ENCODE peak calls at places on chromosomes 12 and 14, in nine cellular contexts. One of them, this sample, is unnamed.

GRCh38 chr12:32460638-32461037 is 61.3 kb downstream of the FGD4 start:
- DNase-seq in skeletal muscle cell: no peak
- DNase-seq in kidney tubule cell: no peak
- DNase-seq in IMR-90: no peak
- DNase-seq in activated CD4-positive, alpha-beta memory T cell treated with anti-CD3 and anti-CD28 coated beads for 36 hours: no peak
- DNase-seq in foreskin fibroblast: no peak
- DNase-seq in mesothelial cell of epicardium: no peak
- DNase-seq in stimulated activated CD4-positive, alpha-beta T cell treated with anti-CD3 and anti-CD28 coated beads, Interleukin-4, amount 100 ng/mL, for 48 hours: no peak
- DNase-seq in activated CD4-positive, CD25-positive, alpha-beta regulatory T cell treated with anti-CD3 and anti-CD28 coated beads, Interleukin-2, amount 50 U/mL, for 72 hours: no peak
- DNase-seq in this sample: no peak

GRCh38 chr14:40240456-40240855 is 808.2 kb upstream of the FBXO33 start:
- DNase-seq in skeletal muscle cell: no peak
- DNase-seq in IMR-90: no peak
- DNase-seq in activated CD4-positive, alpha-beta memory T cell treated with anti-CD3 and anti-CD28 coated beads for 36 hours: no peak
- DNase-seq in stimulated activated CD4-positive, alpha-beta T cell treated with anti-CD3 and anti-CD28 coated beads, Interleukin-4, amount 100 ng/mL, for 48 hours: no peak
- DNase-seq in kidney tubule cell: peak; percentile 9
- DNase-seq in foreskin fibroblast: no peak
- DNase-seq in activated CD4-positive, CD25-positive, alpha-beta regulatory T cell treated with anti-CD3 and anti-CD28 coated beads, Interleukin-2, amount 50 U/mL, for 72 hours: no peak
- DNase-seq in mesothelial cell of epicardium: no peak
- DNase-seq in this sample: no peak

GRCh38 chr12:77847060-77847541 is 16.4 kb downstream of the NAV3 start:
- DNase-seq in stimulated activated CD4-positive, alpha-beta T cell treated with anti-CD3 and anti-CD28 coated beads, Interleukin-4, amount 100 ng/mL, for 48 hours: no peak
- DNase-seq in activated CD4-positive, alpha-beta memory T cell treated with anti-CD3 and anti-CD28 coated beads for 36 hours: no peak
- DNase-seq in foreskin fibroblast: peak; percentile 67
- DNase-seq in activated CD4-positive, CD25-positive, alpha-beta regulatory T cell treated with anti-CD3 and anti-CD28 coated beads, Interleukin-2, amount 50 U/mL, for 72 hours: no peak
- DNase-seq in kidney tubule cell: peak; percentile 36
- DNase-seq in IMR-90: peak; percentile 1
- DNase-seq in skeletal muscle cell: peak; percentile 48
- DNase-seq in mesothelial cell of epicardium: no peak
- DNase-seq in this sample: no peak

GRCh38 chr12:26848156-26848825 is 15.3 kb upstream of the ITPR2 start:
- DNase-seq in activated CD4-positive, alpha-beta memory T cell treated with anti-CD3 and anti-CD28 coated beads for 36 hours: no peak
- DNase-seq in IMR-90: peak; percentile 63
- DNase-seq in mesothelial cell of epicardium: no peak
- DNase-seq in kidney tubule cell: no peak
- DNase-seq in activated CD4-positive, CD25-positive, alpha-beta regulatory T cell treated with anti-CD3 and anti-CD28 coated beads, Interleukin-2, amount 50 U/mL, for 72 hours: no peak
- DNase-seq in foreskin fibroblast: peak; percentile 45
- DNase-seq in skeletal muscle cell: no peak
- DNase-seq in stimulated activated CD4-positive, alpha-beta T cell treated with anti-CD3 and anti-CD28 coated beads, Interleukin-4, amount 100 ng/mL, for 48 hours: no peak
- DNase-seq in this sample: no peak

GRCh38 chr12:133026996-133027395 is 10.3 kb upstream of the ZNF84 start:
- DNase-seq in activated CD4-positive, CD25-positive, alpha-beta regulatory T cell treated with anti-CD3 and anti-CD28 coated beads, Interleukin-2, amount 50 U/mL, for 72 hours: no peak
- DNase-seq in IMR-90: no peak
- DNase-seq in kidney tubule cell: peak; percentile 53
- DNase-seq in foreskin fibroblast: no peak
- DNase-seq in mesothelial cell of epicardium: no peak
- DNase-seq in activated CD4-positive, alpha-beta memory T cell treated with anti-CD3 and anti-CD28 coated beads for 36 hours: no peak
- DNase-seq in skeletal muscle cell: no peak
- DNase-seq in stimulated activated CD4-positive, alpha-beta T cell treated with anti-CD3 and anti-CD28 coated beads, Interleukin-4, amount 100 ng/mL, for 48 hours: no peak
- DNase-seq in this sample: no peak

GRCh38 chr12:117097159-117097558 is 2.1 kb downstream of the TESC start:
- DNase-seq in stimulated activated CD4-positive, alpha-beta T cell treated with anti-CD3 and anti-CD28 coated beads, Interleukin-4, amount 100 ng/mL, for 48 hours: no peak
- DNase-seq in IMR-90: no peak
- DNase-seq in kidney tubule cell: no peak
- DNase-seq in activated CD4-positive, alpha-beta memory T cell treated with anti-CD3 and anti-CD28 coated beads for 36 hours: no peak
- DNase-seq in foreskin fibroblast: no peak
- DNase-seq in skeletal muscle cell: no peak
- DNase-seq in activated CD4-positive, CD25-positive, alpha-beta regulatory T cell treated with anti-CD3 and anti-CD28 coated beads, Interleukin-2, amount 50 U/mL, for 72 hours: no peak
- DNase-seq in mesothelial cell of epicardium: no peak
- DNase-seq in this sample: no peak

GRCh38 chr14:68506021-68506644 is 286.7 kb downstream of the ZFP36L1 start:
- DNase-seq in activated CD4-positive, alpha-beta memory T cell treated with anti-CD3 and anti-CD28 coated beads for 36 hours: no peak
- DNase-seq in IMR-90: peak; percentile 73
- DNase-seq in skeletal muscle cell: no peak
- DNase-seq in kidney tubule cell: peak; percentile 90
- DNase-seq in foreskin fibroblast: peak; percentile 76
- DNase-seq in mesothelial cell of epicardium: no peak
- DNase-seq in stimulated activated CD4-positive, alpha-beta T cell treated with anti-CD3 and anti-CD28 coated beads, Interleukin-4, amount 100 ng/mL, for 48 hours: no peak
- DNase-seq in activated CD4-positive, CD25-positive, alpha-beta regulatory T cell treated with anti-CD3 and anti-CD28 coated beads, Interleukin-2, amount 50 U/mL, for 72 hours: no peak
- DNase-seq in this sample: no peak

GRCh38 chr12:105980048-105980447 is 158.7 kb downstream of the NUAK1 start:
- DNase-seq in activated CD4-positive, alpha-beta memory T cell treated with anti-CD3 and anti-CD28 coated beads for 36 hours: no peak
- DNase-seq in mesothelial cell of epicardium: no peak
- DNase-seq in skeletal muscle cell: no peak
- DNase-seq in IMR-90: no peak
- DNase-seq in activated CD4-positive, CD25-positive, alpha-beta regulatory T cell treated with anti-CD3 and anti-CD28 coated beads, Interleukin-2, amount 50 U/mL, for 72 hours: no peak
- DNase-seq in kidney tubule cell: no peak
- DNase-seq in foreskin fibroblast: no peak
- DNase-seq in stimulated activated CD4-positive, alpha-beta T cell treated with anti-CD3 and anti-CD28 coated beads, Interleukin-4, amount 100 ng/mL, for 48 hours: no peak
- DNase-seq in this sample: no peak

GRCh38 chr14:55848964-55849363 is 269.0 kb downstream of the KTN1 start:
- DNase-seq in skeletal muscle cell: no peak
- DNase-seq in stimulated activated CD4-positive, alpha-beta T cell treated with anti-CD3 and anti-CD28 coated beads, Interleukin-4, amount 100 ng/mL, for 48 hours: no peak
- DNase-seq in activated CD4-positive, CD25-positive, alpha-beta regulatory T cell treated with anti-CD3 and anti-CD28 coated beads, Interleukin-2, amount 50 U/mL, for 72 hours: no peak
- DNase-seq in activated CD4-positive, alpha-beta memory T cell treated with anti-CD3 and anti-CD28 coated beads for 36 hours: no peak
- DNase-seq in kidney tubule cell: no peak
- DNase-seq in foreskin fibroblast: no peak
- DNase-seq in IMR-90: no peak
- DNase-seq in mesothelial cell of epicardium: no peak
- DNase-seq in this sample: no peak

GRCh38 chr14:67108230-67108629 is 81.0 kb upstream of the GARIN2 start:
- DNase-seq in activated CD4-positive, CD25-positive, alpha-beta regulatory T cell treated with anti-CD3 and anti-CD28 coated beads, Interleukin-2, amount 50 U/mL, for 72 hours: no peak
- DNase-seq in IMR-90: no peak
- DNase-seq in skeletal muscle cell: no peak
- DNase-seq in activated CD4-positive, alpha-beta memory T cell treated with anti-CD3 and anti-CD28 coated beads for 36 hours: no peak
- DNase-seq in mesothelial cell of epicardium: no peak
- DNase-seq in kidney tubule cell: no peak
- DNase-seq in stimulated activated CD4-positive, alpha-beta T cell treated with anti-CD3 and anti-CD28 coated beads, Interleukin-4, amount 100 ng/mL, for 48 hours: no peak
- DNase-seq in foreskin fibroblast: no peak
- DNase-seq in this sample: no peak

GRCh38 chr14:104723651-104724406 is at the start of gene ADSS1:
- DNase-seq in activated CD4-positive, CD25-positive, alpha-beta regulatory T cell treated with anti-CD3 and anti-CD28 coated beads, Interleukin-2, amount 50 U/mL, for 72 hours: peak; percentile 73
- DNase-seq in mesothelial cell of epicardium: peak; percentile 53
- DNase-seq in foreskin fibroblast: peak; percentile 66
- DNase-seq in kidney tubule cell: peak; percentile 56
- DNase-seq in skeletal muscle cell: no peak
- DNase-seq in stimulated activated CD4-positive, alpha-beta T cell treated with anti-CD3 and anti-CD28 coated beads, Interleukin-4, amount 100 ng/mL, for 48 hours: peak; percentile 41
- DNase-seq in activated CD4-positive, alpha-beta memory T cell treated with anti-CD3 and anti-CD28 coated beads for 36 hours: peak; percentile 66
- DNase-seq in IMR-90: no peak
- DNase-seq in this sample: no peak

GRCh38 chr12:83181074-83181473 is 494.4 kb downstream of the TMTC2 start:
- DNase-seq in IMR-90: no peak
- DNase-seq in mesothelial cell of epicardium: no peak
- DNase-seq in kidney tubule cell: no peak
- DNase-seq in stimulated activated CD4-positive, alpha-beta T cell treated with anti-CD3 and anti-CD28 coated beads, Interleukin-4, amount 100 ng/mL, for 48 hours: no peak
- DNase-seq in activated CD4-positive, CD25-positive, alpha-beta regulatory T cell treated with anti-CD3 and anti-CD28 coated beads, Interleukin-2, amount 50 U/mL, for 72 hours: no peak
- DNase-seq in foreskin fibroblast: no peak
- DNase-seq in activated CD4-positive, alpha-beta memory T cell treated with anti-CD3 and anti-CD28 coated beads for 36 hours: no peak
- DNase-seq in skeletal muscle cell: no peak
- DNase-seq in this sample: no peak

GRCh38 chr14:36664322-36665193 is 2.9 kb downstream of the PAX9 start:
- DNase-seq in activated CD4-positive, alpha-beta memory T cell treated with anti-CD3 and anti-CD28 coated beads for 36 hours: no peak
- DNase-seq in foreskin fibroblast: no peak
- DNase-seq in kidney tubule cell: no peak
- DNase-seq in IMR-90: no peak
- DNase-seq in mesothelial cell of epicardium: no peak
- DNase-seq in skeletal muscle cell: no peak
- DNase-seq in activated CD4-positive, CD25-positive, alpha-beta regulatory T cell treated with anti-CD3 and anti-CD28 coated beads, Interleukin-2, amount 50 U/mL, for 72 hours: no peak
- DNase-seq in stimulated activated CD4-positive, alpha-beta T cell treated with anti-CD3 and anti-CD28 coated beads, Interleukin-4, amount 100 ng/mL, for 48 hours: no peak
- DNase-seq in this sample: no peak

GRCh38 chr12:1463073-1463905 is 131.1 kb downstream of the FBXL14 start:
- DNase-seq in kidney tubule cell: no peak
- DNase-seq in mesothelial cell of epicardium: no peak
- DNase-seq in skeletal muscle cell: no peak
- DNase-seq in activated CD4-positive, CD25-positive, alpha-beta regulatory T cell treated with anti-CD3 and anti-CD28 coated beads, Interleukin-2, amount 50 U/mL, for 72 hours: no peak
- DNase-seq in IMR-90: no peak
- DNase-seq in foreskin fibroblast: no peak
- DNase-seq in stimulated activated CD4-positive, alpha-beta T cell treated with anti-CD3 and anti-CD28 coated beads, Interleukin-4, amount 100 ng/mL, for 48 hours: no peak
- DNase-seq in activated CD4-positive, alpha-beta memory T cell treated with anti-CD3 and anti-CD28 coated beads for 36 hours: no peak
- DNase-seq in this sample: no peak

GRCh38 chr14:67987596-67987995 is 168.0 kb downstream of the RAD51B start:
- DNase-seq in kidney tubule cell: peak; percentile 50
- DNase-seq in activated CD4-positive, alpha-beta memory T cell treated with anti-CD3 and anti-CD28 coated beads for 36 hours: no peak
- DNase-seq in IMR-90: peak; percentile 95
- DNase-seq in skeletal muscle cell: peak; percentile 80
- DNase-seq in foreskin fibroblast: peak; percentile 56
- DNase-seq in mesothelial cell of epicardium: no peak
- DNase-seq in stimulated activated CD4-positive, alpha-beta T cell treated with anti-CD3 and anti-CD28 coated beads, Interleukin-4, amount 100 ng/mL, for 48 hours: no peak
- DNase-seq in activated CD4-positive, CD25-positive, alpha-beta regulatory T cell treated with anti-CD3 and anti-CD28 coated beads, Interleukin-2, amount 50 U/mL, for 72 hours: no peak
- DNase-seq in this sample: no peak

GRCh38 chr14:99725774-99726537 is 41.9 kb downstream of the CYP46A1 start:
- DNase-seq in activated CD4-positive, CD25-positive, alpha-beta regulatory T cell treated with anti-CD3 and anti-CD28 coated beads, Interleukin-2, amount 50 U/mL, for 72 hours: peak; percentile 21
- DNase-seq in foreskin fibroblast: no peak
- DNase-seq in skeletal muscle cell: no peak
- DNase-seq in mesothelial cell of epicardium: peak; percentile 36
- DNase-seq in IMR-90: no peak
- DNase-seq in kidney tubule cell: peak; percentile 40
- DNase-seq in activated CD4-positive, alpha-beta memory T cell treated with anti-CD3 and anti-CD28 coated beads for 36 hours: no peak
- DNase-seq in stimulated activated CD4-positive, alpha-beta T cell treated with anti-CD3 and anti-CD28 coated beads, Interleukin-4, amount 100 ng/mL, for 48 hours: no peak
- DNase-seq in this sample: no peak

GRCh38 chr12:62865090-62865489 is 69.9 kb downstream of the PPM1H start:
- DNase-seq in IMR-90: no peak
- DNase-seq in skeletal muscle cell: no peak
- DNase-seq in foreskin fibroblast: no peak
- DNase-seq in kidney tubule cell: no peak
- DNase-seq in stimulated activated CD4-positive, alpha-beta T cell treated with anti-CD3 and anti-CD28 coated beads, Interleukin-4, amount 100 ng/mL, for 48 hours: no peak
- DNase-seq in activated CD4-positive, alpha-beta memory T cell treated with anti-CD3 and anti-CD28 coated beads for 36 hours: no peak
- DNase-seq in mesothelial cell of epicardium: no peak
- DNase-seq in activated CD4-positive, CD25-positive, alpha-beta regulatory T cell treated with anti-CD3 and anti-CD28 coated beads, Interleukin-2, amount 50 U/mL, for 72 hours: no peak
- DNase-seq in this sample: no peak

GRCh38 chr12:70267550-70267949 is 24.3 kb downstream of the CNOT2 start:
- DNase-seq in mesothelial cell of epicardium: no peak
- DNase-seq in stimulated activated CD4-positive, alpha-beta T cell treated with anti-CD3 and anti-CD28 coated beads, Interleukin-4, amount 100 ng/mL, for 48 hours: no peak
- DNase-seq in IMR-90: peak; percentile 91
- DNase-seq in activated CD4-positive, alpha-beta memory T cell treated with anti-CD3 and anti-CD28 coated beads for 36 hours: no peak
- DNase-seq in skeletal muscle cell: no peak
- DNase-seq in kidney tubule cell: no peak
- DNase-seq in foreskin fibroblast: peak; percentile 59
- DNase-seq in activated CD4-positive, CD25-positive, alpha-beta regulatory T cell treated with anti-CD3 and anti-CD28 coated beads, Interleukin-2, amount 50 U/mL, for 72 hours: no peak
- DNase-seq in this sample: no peak

GRCh38 chr12:47316609-47317049 is 236.9 kb upstream of the AMIGO2 start:
- DNase-seq in activated CD4-positive, alpha-beta memory T cell treated with anti-CD3 and anti-CD28 coated beads for 36 hours: no peak
- DNase-seq in stimulated activated CD4-positive, alpha-beta T cell treated with anti-CD3 and anti-CD28 coated beads, Interleukin-4, amount 100 ng/mL, for 48 hours: no peak
- DNase-seq in mesothelial cell of epicardium: no peak
- DNase-seq in foreskin fibroblast: peak; percentile 31
- DNase-seq in activated CD4-positive, CD25-positive, alpha-beta regulatory T cell treated with anti-CD3 and anti-CD28 coated beads, Interleukin-2, amount 50 U/mL, for 72 hours: no peak
- DNase-seq in skeletal muscle cell: no peak
- DNase-seq in IMR-90: no peak
- DNase-seq in kidney tubule cell: no peak
- DNase-seq in this sample: no peak

GRCh38 chr12:65881348-65881961 is 57.2 kb downstream of the HMGA2 start:
- DNase-seq in activated CD4-positive, alpha-beta memory T cell treated with anti-CD3 and anti-CD28 coated beads for 36 hours: no peak
- DNase-seq in activated CD4-positive, CD25-positive, alpha-beta regulatory T cell treated with anti-CD3 and anti-CD28 coated beads, Interleukin-2, amount 50 U/mL, for 72 hours: no peak
- DNase-seq in skeletal muscle cell: peak; percentile 71
- DNase-seq in kidney tubule cell: peak; percentile 77
- DNase-seq in stimulated activated CD4-positive, alpha-beta T cell treated with anti-CD3 and anti-CD28 coated beads, Interleukin-4, amount 100 ng/mL, for 48 hours: no peak
- DNase-seq in IMR-90: peak; percentile 75
- DNase-seq in foreskin fibroblast: peak; percentile 79
- DNase-seq in mesothelial cell of epicardium: no peak
- DNase-seq in this sample: no peak

GRCh38 chr12:27383429-27384260 is 51.0 kb downstream of the BMAL2 start:
- DNase-seq in foreskin fibroblast: peak; percentile 91
- DNase-seq in activated CD4-positive, CD25-positive, alpha-beta regulatory T cell treated with anti-CD3 and anti-CD28 coated beads, Interleukin-2, amount 50 U/mL, for 72 hours: peak; percentile 64
- DNase-seq in IMR-90: peak; percentile 89
- DNase-seq in mesothelial cell of epicardium: peak; percentile 72
- DNase-seq in skeletal muscle cell: peak; percentile 55
- DNase-seq in kidney tubule cell: peak; percentile 89
- DNase-seq in stimulated activated CD4-positive, alpha-beta T cell treated with anti-CD3 and anti-CD28 coated beads, Interleukin-4, amount 100 ng/mL, for 48 hours: peak; percentile 64
- DNase-seq in activated CD4-positive, alpha-beta memory T cell treated with anti-CD3 and anti-CD28 coated beads for 36 hours: peak; percentile 78
- DNase-seq in this sample: peak; percentile 67

GRCh38 chr14:50985816-50986396 is 41.6 kb upstream of the PYGL start:
- DNase-seq in kidney tubule cell: no peak
- DNase-seq in mesothelial cell of epicardium: no peak
- DNase-seq in stimulated activated CD4-positive, alpha-beta T cell treated with anti-CD3 and anti-CD28 coated beads, Interleukin-4, amount 100 ng/mL, for 48 hours: no peak
- DNase-seq in skeletal muscle cell: no peak
- DNase-seq in activated CD4-positive, CD25-positive, alpha-beta regulatory T cell treated with anti-CD3 and anti-CD28 coated beads, Interleukin-2, amount 50 U/mL, for 72 hours: no peak
- DNase-seq in IMR-90: no peak
- DNase-seq in activated CD4-positive, alpha-beta memory T cell treated with anti-CD3 and anti-CD28 coated beads for 36 hours: no peak
- DNase-seq in foreskin fibroblast: no peak
- DNase-seq in this sample: no peak

GRCh38 chr12:52710744-52711143 is 7.4 kb upstream of the KRT77 start:
- DNase-seq in skeletal muscle cell: no peak
- DNase-seq in stimulated activated CD4-positive, alpha-beta T cell treated with anti-CD3 and anti-CD28 coated beads, Interleukin-4, amount 100 ng/mL, for 48 hours: no peak
- DNase-seq in kidney tubule cell: no peak
- DNase-seq in mesothelial cell of epicardium: no peak
- DNase-seq in activated CD4-positive, CD25-positive, alpha-beta regulatory T cell treated with anti-CD3 and anti-CD28 coated beads, Interleukin-2, amount 50 U/mL, for 72 hours: no peak
- DNase-seq in IMR-90: no peak
- DNase-seq in foreskin fibroblast: no peak
- DNase-seq in activated CD4-positive, alpha-beta memory T cell treated with anti-CD3 and anti-CD28 coated beads for 36 hours: no peak
- DNase-seq in this sample: no peak

GRCh38 chr14:67557118-67557517 is 24.0 kb downstream of the PLEKHH1 start:
- DNase-seq in activated CD4-positive, alpha-beta memory T cell treated with anti-CD3 and anti-CD28 coated beads for 36 hours: no peak
- DNase-seq in IMR-90: peak; percentile 22
- DNase-seq in kidney tubule cell: peak; percentile 88
- DNase-seq in activated CD4-positive, CD25-positive, alpha-beta regulatory T cell treated with anti-CD3 and anti-CD28 coated beads, Interleukin-2, amount 50 U/mL, for 72 hours: no peak
- DNase-seq in mesothelial cell of epicardium: no peak
- DNase-seq in foreskin fibroblast: no peak
- DNase-seq in skeletal muscle cell: no peak
- DNase-seq in stimulated activated CD4-positive, alpha-beta T cell treated with anti-CD3 and anti-CD28 coated beads, Interleukin-4, amount 100 ng/mL, for 48 hours: no peak
- DNase-seq in this sample: no peak

GRCh38 chr12:5318874-5319273 is 113.0 kb upstream of the NTF3 start:
- DNase-seq in kidney tubule cell: peak; percentile 81
- DNase-seq in stimulated activated CD4-positive, alpha-beta T cell treated with anti-CD3 and anti-CD28 coated beads, Interleukin-4, amount 100 ng/mL, for 48 hours: no peak
- DNase-seq in activated CD4-positive, alpha-beta memory T cell treated with anti-CD3 and anti-CD28 coated beads for 36 hours: no peak
- DNase-seq in IMR-90: peak; percentile 87
- DNase-seq in mesothelial cell of epicardium: no peak
- DNase-seq in activated CD4-positive, CD25-positive, alpha-beta regulatory T cell treated with anti-CD3 and anti-CD28 coated beads, Interleukin-2, amount 50 U/mL, for 72 hours: no peak
- DNase-seq in foreskin fibroblast: peak; percentile 84
- DNase-seq in skeletal muscle cell: no peak
- DNase-seq in this sample: no peak

GRCh38 chr14:46048127-46048526 is 603.5 kb downstream of the RPL10L start:
- DNase-seq in IMR-90: peak; percentile 18
- DNase-seq in stimulated activated CD4-positive, alpha-beta T cell treated with anti-CD3 and anti-CD28 coated beads, Interleukin-4, amount 100 ng/mL, for 48 hours: no peak
- DNase-seq in foreskin fibroblast: peak; percentile 66
- DNase-seq in kidney tubule cell: peak; percentile 77
- DNase-seq in mesothelial cell of epicardium: peak; percentile 47
- DNase-seq in skeletal muscle cell: no peak
- DNase-seq in activated CD4-positive, CD25-positive, alpha-beta regulatory T cell treated with anti-CD3 and anti-CD28 coated beads, Interleukin-2, amount 50 U/mL, for 72 hours: no peak
- DNase-seq in activated CD4-positive, alpha-beta memory T cell treated with anti-CD3 and anti-CD28 coated beads for 36 hours: no peak
- DNase-seq in this sample: no peak

GRCh38 chr12:116094475-116094874 is 183.0 kb downstream of the MED13L start:
- DNase-seq in activated CD4-positive, alpha-beta memory T cell treated with anti-CD3 and anti-CD28 coated beads for 36 hours: no peak
- DNase-seq in skeletal muscle cell: no peak
- DNase-seq in foreskin fibroblast: no peak
- DNase-seq in stimulated activated CD4-positive, alpha-beta T cell treated with anti-CD3 and anti-CD28 coated beads, Interleukin-4, amount 100 ng/mL, for 48 hours: no peak
- DNase-seq in kidney tubule cell: no peak
- DNase-seq in IMR-90: no peak
- DNase-seq in mesothelial cell of epicardium: no peak
- DNase-seq in activated CD4-positive, CD25-positive, alpha-beta regulatory T cell treated with anti-CD3 and anti-CD28 coated beads, Interleukin-2, amount 50 U/mL, for 72 hours: no peak
- DNase-seq in this sample: no peak

This sample was measured in NCI-H1048.